ENCODE peak calls at places on chromosomes 12 and 14, in five cellular contexts. One of them, this sample, is unnamed.

GRCh38 chr12:56437430-56438176 is 11.6 kb downstream of the TIMELESS start:
- DNase-seq in activated CD4-positive, alpha-beta T cell treated with anti-CD3 and anti-CD28 coated beads, Interleukin-2, amount 50 U/mL, for 48 hours: no peak
- DNase-seq in NCI-H510A: no peak
- DNase-seq in stimulated activated CD8-positive, alpha-beta memory T cell treated with anti-CD3 and anti-CD28 coated beads, Interleukin-2, amount 100 ng/mL, for 1 hour: no peak
- DNase-seq in cardiac muscle cell: no peak
- DNase-seq in this sample: no peak

GRCh38 chr14:103273145-103273846 is 60.7 kb upstream of the EIF5 start:
- DNase-seq in NCI-H510A: no peak
- DNase-seq in stimulated activated CD8-positive, alpha-beta memory T cell treated with anti-CD3 and anti-CD28 coated beads, Interleukin-2, amount 100 ng/mL, for 1 hour: no peak
- DNase-seq in cardiac muscle cell: no peak
- DNase-seq in activated CD4-positive, alpha-beta T cell treated with anti-CD3 and anti-CD28 coated beads, Interleukin-2, amount 50 U/mL, for 48 hours: no peak
- DNase-seq in this sample: peak; percentile 13

GRCh38 chr12:109870648-109871047 is 9.7 kb downstream of the GLTP start:
- DNase-seq in cardiac muscle cell: no peak
- DNase-seq in stimulated activated CD8-positive, alpha-beta memory T cell treated with anti-CD3 and anti-CD28 coated beads, Interleukin-2, amount 100 ng/mL, for 1 hour: no peak
- DNase-seq in activated CD4-positive, alpha-beta T cell treated with anti-CD3 and anti-CD28 coated beads, Interleukin-2, amount 50 U/mL, for 48 hours: no peak
- DNase-seq in NCI-H510A: no peak
- DNase-seq in this sample: no peak

GRCh38 chr12:40107803-40108620 is 2.1 kb upstream of the SLC2A13 start:
- DNase-seq in stimulated activated CD8-positive, alpha-beta memory T cell treated with anti-CD3 and anti-CD28 coated beads, Interleukin-2, amount 100 ng/mL, for 1 hour: no peak
- DNase-seq in activated CD4-positive, alpha-beta T cell treated with anti-CD3 and anti-CD28 coated beads, Interleukin-2, amount 50 U/mL, for 48 hours: peak; percentile 46
- DNase-seq in cardiac muscle cell: no peak
- DNase-seq in NCI-H510A: no peak
- DNase-seq in this sample: no peak

GRCh38 chr12:16600525-16600924 is 5.4 kb downstream of the LMO3 start:
- DNase-seq in cardiac muscle cell: no peak
- DNase-seq in activated CD4-positive, alpha-beta T cell treated with anti-CD3 and anti-CD28 coated beads, Interleukin-2, amount 50 U/mL, for 48 hours: no peak
- DNase-seq in NCI-H510A: no peak
- DNase-seq in stimulated activated CD8-positive, alpha-beta memory T cell treated with anti-CD3 and anti-CD28 coated beads, Interleukin-2, amount 100 ng/mL, for 1 hour: no peak
- DNase-seq in this sample: no peak

GRCh38 chr12:58750484-58750883 is 169.8 kb downstream of the LRIG3 start:
- DNase-seq in cardiac muscle cell: no peak
- DNase-seq in stimulated activated CD8-positive, alpha-beta memory T cell treated with anti-CD3 and anti-CD28 coated beads, Interleukin-2, amount 100 ng/mL, for 1 hour: no peak
- DNase-seq in NCI-H510A: no peak
- DNase-seq in activated CD4-positive, alpha-beta T cell treated with anti-CD3 and anti-CD28 coated beads, Interleukin-2, amount 50 U/mL, for 48 hours: no peak
- DNase-seq in this sample: no peak

GRCh38 chr12:42135264-42135814 is 9.3 kb downstream of the GXYLT1 start:
- DNase-seq in cardiac muscle cell: no peak
- DNase-seq in stimulated activated CD8-positive, alpha-beta memory T cell treated with anti-CD3 and anti-CD28 coated beads, Interleukin-2, amount 100 ng/mL, for 1 hour: no peak
- DNase-seq in activated CD4-positive, alpha-beta T cell treated with anti-CD3 and anti-CD28 coated beads, Interleukin-2, amount 50 U/mL, for 48 hours: no peak
- DNase-seq in NCI-H510A: no peak
- DNase-seq in this sample: no peak

GRCh38 chr12:123614531-123614930 is 12.6 kb downstream of the DDX55 start:
- DNase-seq in NCI-H510A: no peak
- DNase-seq in stimulated activated CD8-positive, alpha-beta memory T cell treated with anti-CD3 and anti-CD28 coated beads, Interleukin-2, amount 100 ng/mL, for 1 hour: no peak
- DNase-seq in cardiac muscle cell: no peak
- DNase-seq in activated CD4-positive, alpha-beta T cell treated with anti-CD3 and anti-CD28 coated beads, Interleukin-2, amount 50 U/mL, for 48 hours: no peak
- DNase-seq in this sample: no peak